ENCODE peak calls at places on chromosome 3, in five cellular contexts. S is heart right ventricle, I is astrocyte of the cerebellum, V is RWPE1, D is psoas muscle. F is an unnamed sample.

GRCh38 chr3:49711489-49711888 is 8.0 kb downstream of the AMIGO3 start:
- DNase-seq in S (no peak), I (no peak), V (no peak), D (peak), F (no peak)

GRCh38 chr3:27425896-27426565 is 56.8 kb upstream of the NEK10 start:
- DNase-seq in S (no peak), I (no peak), V (no peak), D (no peak), F (no peak)

GRCh38 chr3:8223766-8224165 is 277.9 kb upstream of the LMCD1 start:
- DNase-seq in S (peak), I (peak), V (no peak), D (no peak), F (no peak)

GRCh38 chr3:110806924-110807323 is 264.7 kb upstream of the NECTIN3 start:
- DNase-seq in S (no peak), I (no peak), V (no peak), D (no peak), F (no peak)

GRCh38 chr3:72818092-72818721 is 30.0 kb downstream of the SHQ1 start:
- DNase-seq in S (no peak), I (peak), V (peak), D (no peak), F (peak)

GRCh38 chr3:71385040-71385685 is 198.4 kb downstream of the FOXP1 start:
- DNase-seq in S (no peak), I (no peak), V (no peak), D (no peak), F (no peak)

GRCh38 chr3:65894679-65895078 is 144.0 kb downstream of the MAGI1 start:
- DNase-seq in S (no peak), I (no peak), V (peak), D (no peak), F (peak)

GRCh38 chr3:121690777-121691405 is 30.2 kb upstream of the HCLS1 start:
- DNase-seq in S (no peak), I (no peak), V (no peak), D (no peak), F (no peak)

GRCh38 chr3:155325263-155325835 is 31.9 kb upstream of the STRIT1 start:
- DNase-seq in S (no peak), I (no peak), V (no peak), D (no peak), F (no peak)

GRCh38 chr3:66989860-66990696 is 8.0 kb upstream of the KBTBD8 start:
- DNase-seq in S (no peak), I (no peak), V (no peak), D (no peak), F (no peak)

GRCh38 chr3:96267577-96267976 is 546.8 kb upstream of the EPHA6 start:
- DNase-seq in S (no peak), I (no peak), V (no peak), D (no peak), F (no peak)

GRCh38 chr3:138263104-138263503 is 66.5 kb downstream of the NME9 start:
- DNase-seq in S (no peak), I (no peak), V (no peak), D (no peak), F (no peak)
- TF ChIP-seq CTCF in S (no peak), I (no peak), V (no peak), D (peak), F (no peak)

GRCh38 chr3:138057384-138057783 is 47.4 kb downstream of the CLDN18 start:
- DNase-seq in S (no peak), I (no peak), V (no peak), D (no peak), F (no peak)

GRCh38 chr3:138054057-138054456 is 44.1 kb downstream of the CLDN18 start:
- DNase-seq in S (no peak), I (no peak), V (no peak), D (no peak), F (no peak)

GRCh38 chr3:138047596-138048195 is 37.7 kb downstream of the CLDN18 start:
- DNase-seq in S (no peak), I (no peak), V (no peak), D (no peak), F (no peak)

GRCh38 chr3:138049157-138049919 is 39.4 kb downstream of the CLDN18 start:
- DNase-seq in S (no peak), I (peak), V (no peak), D (no peak), F (peak)

DNA sequence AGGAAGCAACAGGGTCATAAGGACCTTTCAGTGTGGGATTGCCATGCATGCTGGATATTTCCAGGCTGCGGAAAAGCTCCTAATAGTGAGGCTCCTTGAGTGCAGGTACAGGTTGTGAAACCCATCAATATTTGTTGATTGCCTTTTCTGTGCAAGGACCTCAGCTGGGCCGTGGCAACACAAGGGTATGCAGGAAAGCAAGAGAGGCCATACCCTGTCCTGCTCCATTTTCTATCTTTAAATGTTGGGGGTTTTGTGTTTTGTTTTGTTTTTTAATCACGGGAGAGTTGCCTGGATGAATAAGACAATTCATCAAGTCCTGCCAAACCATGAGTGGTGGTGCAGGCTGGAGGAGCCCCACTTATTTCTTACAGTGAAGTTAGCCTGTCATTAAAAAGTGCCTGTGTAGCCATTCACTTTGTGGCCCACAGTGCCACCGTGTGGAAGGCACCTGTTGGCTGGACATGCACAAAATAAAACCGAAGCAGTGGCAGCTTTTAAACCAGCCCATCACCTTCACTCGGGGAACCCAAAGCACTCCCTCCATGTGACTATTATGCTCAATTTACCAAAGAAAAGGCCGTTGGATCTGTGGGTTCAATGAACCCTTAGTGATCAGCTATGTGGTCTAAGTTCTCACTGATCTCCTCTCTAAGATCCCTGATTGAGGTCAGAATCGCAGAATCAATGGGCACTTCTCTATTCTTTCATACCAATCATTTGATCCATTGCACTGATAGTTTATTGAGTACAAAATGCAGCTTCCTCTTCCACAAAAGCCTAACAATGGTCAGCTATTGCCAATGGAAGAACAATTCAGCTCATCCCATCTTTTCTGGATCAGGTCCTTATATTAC is 42.2 kb downstream of the CLDN18 start:
- DNase-seq in S (peak), I (peak), V (peak), D (no peak), F (peak)
- TF ChIP-seq CTCF in S (peak), I (peak), V (peak), D (peak), F (peak)

DNA sequence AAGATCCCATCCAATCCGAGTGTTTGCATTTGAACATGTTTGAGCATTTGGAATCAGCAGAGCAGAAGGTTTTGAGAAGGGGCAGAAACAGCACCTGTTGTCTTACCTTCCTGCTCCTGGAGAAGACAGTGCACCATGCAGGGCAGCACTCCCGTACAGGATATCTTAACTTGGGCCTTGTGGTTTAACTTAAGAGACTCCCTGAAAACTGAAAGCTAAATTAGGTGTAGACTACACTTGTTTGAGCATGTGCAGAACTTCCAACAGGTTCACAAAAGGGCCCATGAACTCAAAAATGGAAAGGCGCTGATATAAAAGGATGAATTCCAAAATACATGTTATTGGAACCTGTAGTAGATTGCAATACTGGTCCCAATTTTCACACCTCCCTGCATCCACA is 175.4 kb upstream of the PRICKLE2 start:
- DNase-seq in S (no peak), I (no peak), V (no peak), D (no peak), F (no peak)
- TF ChIP-seq CTCF in S (no peak), I (no peak), V (no peak), D (no peak), F (no peak)

DNA sequence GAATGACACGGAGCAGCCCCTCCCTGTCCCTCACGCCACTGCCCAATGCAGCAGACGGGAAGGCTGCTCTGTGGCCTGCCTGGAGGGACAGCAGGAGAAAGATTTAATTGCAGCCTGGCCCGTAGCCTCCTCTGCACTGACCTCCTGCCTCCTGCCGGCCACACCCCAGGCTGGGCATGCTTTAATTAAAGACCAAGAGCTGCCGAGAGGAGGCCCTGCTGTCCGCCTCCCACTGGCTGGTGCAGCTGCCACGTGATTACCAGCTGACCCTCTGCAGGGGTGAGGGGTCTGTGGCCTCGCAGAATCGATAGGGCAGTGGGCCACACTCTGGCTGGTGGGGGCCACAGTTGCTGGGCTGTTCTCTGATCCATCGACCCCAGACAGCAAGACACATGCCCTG is 100.2 kb upstream of the PRR23E start:
- DNase-seq in S (no peak), I (no peak), V (no peak), D (peak), F (no peak)
- TF ChIP-seq CTCF in S (no peak), I (no peak), V (no peak), D (no peak), F (no peak)

F was measured in AG09319.